ENCODE peak calls at places on chromosomes 16 and 17, in seven cellular contexts. T is effector memory CD8-positive, alpha-beta T cell; F is DMS153; P is skeletal muscle cell; K is HTR-8/SVneo; E is iris pigment epithelial cell; L is stimulated activated CD8-positive, alpha-beta memory T cell treated with anti-CD3 and anti-CD28 coated beads, Interleukin-7, amount 100 ng/mL, for 24 hours. B is an unnamed sample.

GRCh38 chr17:82859431-82860403 is 19.9 kb upstream of the ZNF750 start:
- DNase-seq in T (peak), F (no peak), P (peak), K (peak), E (peak), L (no peak), B (no peak)

GRCh38 chr16:29714972-29715371 is 30.8 kb downstream of the C16orf54 start:
- DNase-seq in T (no peak), F (no peak), P (no peak), K (no peak), E (no peak), L (no peak), B (no peak)

GRCh38 chr16:62298567-62298966 is 262.3 kb upstream of the CDH8 start:
- DNase-seq in T (no peak), F (no peak), P (no peak), K (no peak), E (no peak), L (no peak), B (no peak)

GRCh38 chr17:60538726-60539125 is 12.7 kb upstream of the APPBP2 start:
- DNase-seq in T (no peak), F (no peak), P (no peak), K (no peak), E (no peak), L (no peak), B (no peak)

GRCh38 chr16:54939537-54940278 is 9.0 kb downstream of the IRX5 start:
- DNase-seq in T (no peak), F (no peak), P (no peak), K (no peak), E (no peak), L (no peak), B (no peak)

GRCh38 chr17:18377437-18378204 is at the start of gene EVPLL:
- DNase-seq in T (no peak), F (no peak), P (no peak), K (no peak), E (no peak), L (no peak), B (no peak)

GRCh38 chr16:83520596-83520995 is 287.2 kb upstream of the HSBP1 start:
- DNase-seq in T (no peak), F (no peak), P (no peak), K (no peak), E (no peak), L (no peak), B (no peak)

GRCh38 chr16:79419148-79419547 is 181.4 kb downstream of the MAF start:
- DNase-seq in T (no peak), F (no peak), P (no peak), K (no peak), E (no peak), L (no peak), B (no peak)

GRCh38 chr16:84680843-84681629 is 18.8 kb upstream of the USP10 start:
- DNase-seq in T (no peak), F (no peak), P (no peak), K (no peak), E (no peak), L (no peak), B (no peak)

GRCh38 chr17:79861371-79862216 is 22.4 kb upstream of the CBX4 start:
- DNase-seq in T (no peak), F (no peak), P (no peak), K (no peak), E (no peak), L (no peak), B (no peak)

GRCh38 chr16:76583466-76583865 is 306.3 kb downstream of the CNTNAP4 start:
- DNase-seq in T (no peak), F (peak), P (no peak), K (no peak), E (peak), L (no peak), B (no peak)

GRCh38 chr16:27446721-27447120 is 44.7 kb downstream of the IL21R start:
- DNase-seq in T (peak), F (no peak), P (no peak), K (no peak), E (no peak), L (peak), B (no peak)

GRCh38 chr17:12507046-12507445 is 158.6 kb upstream of the MYOCD start:
- DNase-seq in T (no peak), F (no peak), P (no peak), K (no peak), E (no peak), L (no peak), B (no peak)

B was measured in H1.